ENCODE peak calls at places on chromosomes 16 and 17, in nine cellular contexts. J is SW480, K is COR-L47, F is endothelial cell of umbilical vein, R is GOT3, O is HEK293T, T is T follicular helper cell, U is T-helper 17 cell, P is posterior vena cava. Q is an unnamed sample.

GRCh38 chr17:10768766-10769383 is 35.0 kb downstream of the TMEM238L start:
- DNase-seq in P (no peak), K (no peak), F (no peak), O (no peak), T (no peak), U (no peak), J (no peak), R (no peak), Q (no peak)

GRCh38 chr17:60311186-60311585 is 80.7 kb downstream of the USP32 start:
- DNase-seq in K (no peak), F (no peak), P (no peak), O (no peak), U (no peak), J (no peak), R (no peak), T (no peak), Q (no peak)

GRCh38 chr16:27660507-27660906 is 110.6 kb downstream of the KATNIP start:
- DNase-seq in K (no peak), U (no peak), O (no peak), J (no peak), R (no peak), T (no peak), P (no peak), F (no peak), Q (no peak)

GRCh38 chr17:80861892-80862291 is 129.7 kb upstream of the CHMP6 start:
- DNase-seq in T (peak), K (peak), J (no peak), F (no peak), U (peak), O (peak), P (peak), R (no peak), Q (no peak)

GRCh38 chr16:50585331-50585776 is 37.2 kb downstream of the NKD1 start:
- DNase-seq in F (no peak), P (peak), T (no peak), K (no peak), R (no peak), J (no peak), O (no peak), U (no peak), Q (peak)

GRCh38 chr17:43581581-43581980 is 35.4 kb upstream of the ETV4 start:
- DNase-seq in O (no peak), F (no peak), K (no peak), U (no peak), R (no peak), J (no peak), P (no peak), T (no peak), Q (no peak)

GRCh38 chr17:80921741-80922579 is 69.7 kb upstream of the CHMP6 start:
- DNase-seq in R (no peak), J (no peak), O (no peak), K (no peak), T (no peak), P (peak), U (no peak), F (no peak), Q (no peak)

GRCh38 chr17:47219621-47220475 is 10.7 kb downstream of the MYL4 start:
- DNase-seq in P (no peak), F (no peak), O (no peak), U (no peak), K (no peak), J (no peak), R (no peak), T (no peak), Q (no peak)

GRCh38 chr16:9787717-9788116 is 394.5 kb downstream of the GRIN2A start:
- DNase-seq in F (no peak), K (no peak), J (peak), P (no peak), T (no peak), R (no peak), U (no peak), O (no peak), Q (peak)

Q was measured in M059J.